ENCODE peak calls at places on chromosomes 16 and 17, in ten cellular contexts. A, N, X, Z, S, L, U, J, T and Q are unnamed samples.

GRCh38 chr17:73697872-73698271 is 53.6 kb upstream of the SDK2 start:
- DNase-seq in N (no peak), J (no peak), S (no peak), T (no peak), X (no peak), L (no peak), U (no peak), A (peak; percentile 80), Z (no peak), Q (no peak)

GRCh38 chr17:63015824-63016223 is 49.8 kb downstream of the TANC2 start:
- DNase-seq in N (no peak), L (no peak), A (no peak), U (no peak), J (no peak), X (no peak), T (no peak), S (no peak), Z (no peak), Q (no peak)

GRCh38 chr16:11080999-11081630 is 136.8 kb downstream of the CLEC16A start:
- DNase-seq in J (no peak), S (no peak), T (no peak), L (no peak), A (no peak), N (no peak), U (no peak), Z (no peak), X (no peak), Q (no peak)

GRCh38 chr17:72416054-72416691 is 295.4 kb downstream of the SOX9 start:
- DNase-seq in S (no peak), J (no peak), U (no peak), L (no peak), X (no peak), N (no peak), Z (no peak), T (no peak), A (no peak), Q (peak; percentile 96)

GRCh38 chr17:18954321-18954720 is 2.4 kb downstream of the SLC5A10 start:
- DNase-seq in L (no peak), Z (no peak), N (no peak), U (no peak), T (no peak), X (no peak), A (no peak), S (no peak), J (no peak), Q (no peak)

GRCh38 chr17:56521439-56522141 is 71.9 kb upstream of the NOG start:
- DNase-seq in T (no peak), X (no peak), J (no peak), L (no peak), S (no peak), A (no peak), U (no peak), Z (no peak), N (no peak), Q (no peak)

GRCh38 chr17:373616-374225 is 21.1 kb upstream of the RPH3AL start:
- DNase-seq in S (no peak), J (no peak), N (no peak), L (no peak), A (no peak), Z (no peak), T (no peak), U (no peak), X (no peak), Q (peak; percentile 40)

GRCh38 chr17:64448665-64449512 is at the start of gene MILR1:
- DNase-seq in Z (no peak), N (no peak), X (peak; percentile 89), J (no peak), S (peak; percentile 91), U (no peak), T (peak; percentile 86), A (peak; percentile 65), L (no peak), Q (peak; percentile 72)

GRCh38 chr16:71917900-71918299 is 22.6 kb downstream of the IST1 start:
- DNase-seq in X (peak; percentile 65), Z (no peak), S (peak; percentile 82), T (peak; percentile 35), U (no peak), L (no peak), J (no peak), A (no peak), N (no peak), Q (no peak)

GRCh38 chr16:84737658-84738057 is 37.9 kb downstream of the USP10 start:
- DNase-seq in X (no peak), Z (no peak), U (no peak), J (no peak), T (no peak), N (no peak), S (no peak), L (no peak), A (no peak), Q (no peak)

GRCh38 chr17:36001862-36002603 is 680 bp upstream of the CCL15 start:
- DNase-seq in X (no peak), U (no peak), N (no peak), T (no peak), A (peak; percentile 83), L (no peak), Z (no peak), S (no peak), J (no peak), Q (no peak)

GRCh38 chr16:86520317-86521210 is 10.2 kb downstream of the FOXF1 start:
- DNase-seq in U (peak; percentile 53), T (no peak), S (no peak), N (no peak), A (no peak), Z (no peak), X (no peak), L (no peak), J (no peak), Q (no peak)

GRCh38 chr17:18191967-18192366 is 8.3 kb downstream of the ALKBH5 start:
- DNase-seq in U (no peak), J (no peak), T (peak; percentile 46), A (no peak), X (no peak), L (no peak), N (no peak), S (no peak), Z (no peak), Q (no peak)

GRCh38 chr16:87658564-87659225 is 56.4 kb downstream of the JPH3 start:
- DNase-seq in N (no peak), X (no peak), L (no peak), T (no peak), S (no peak), Z (no peak), U (no peak), A (no peak), J (no peak), Q (no peak)

GRCh38 chr17:37490638-37491614 is 1.2 kb downstream of the DUSP14 start:
- DNase-seq in T (peak; percentile 96), X (peak; percentile 68), A (peak; percentile 43), L (no peak), U (peak; percentile 57), N (no peak), J (peak; percentile 90), Z (no peak), S (peak; percentile 81), Q (peak; percentile 91)

GRCh38 chr16:66369055-66369592 is 2.6 kb downstream of the CDH5 start:
- DNase-seq in Z (no peak), U (peak; percentile 63), X (no peak), L (no peak), A (no peak), N (no peak), S (no peak), J (no peak), T (no peak), Q (no peak)

GRCh38 chr17:48442819-48443218 is 12.8 kb upstream of the SKAP1 start:
- DNase-seq in X (no peak), Z (no peak), J (no peak), L (no peak), T (peak; percentile 42), A (no peak), U (no peak), S (no peak), N (no peak), Q (no peak)

GRCh38 chr17:13030459-13031305 is 12.9 kb upstream of the ELAC2 start:
- DNase-seq in T (peak; percentile 60), S (peak; percentile 89), Z (peak; percentile 25), U (no peak), L (peak; percentile 45), N (peak; percentile 29), X (peak; percentile 49), J (peak; percentile 58), A (peak; percentile 36), Q (peak; percentile 34)

GRCh38 chr16:8859913-8860881 is 8.6 kb downstream of the CARHSP1 start:
- DNase-seq in X (no peak), S (peak; percentile 66), T (peak; percentile 45), Z (no peak), A (peak; percentile 54), N (no peak), L (no peak), U (no peak), J (no peak), Q (peak; percentile 24)

GRCh38 chr17:78726471-78727010 is 55.5 kb downstream of the CYTH1 start:
- DNase-seq in U (no peak), A (no peak), X (no peak), S (no peak), L (no peak), J (no peak), T (no peak), Z (no peak), N (no peak), Q (no peak)

GRCh38 chr16:49799172-49799571 is 56.7 kb downstream of the ZNF423 start:
- DNase-seq in X (no peak), N (no peak), A (no peak), U (no peak), J (no peak), S (no peak), Z (no peak), L (no peak), T (no peak), Q (no peak)